ENCODE peak calls at places on chromosome 10, in eight cellular contexts. D is foreskin keratinocyte, H is GM13976, F is fibroblast of mammary gland, S is chondrocyte, V is hepatocyte, P is A549, G is lower lobe of right lung. Y is an unnamed sample.

GRCh38 chr10:54203426-54203825 is 597.6 kb downstream of the PCDH15 start:
- DNase-seq in D (peak), H (no peak), G (no peak), F (no peak), S (no peak), P (no peak), V (no peak), Y (no peak)

GRCh38 chr10:32298066-32298812 is 48.7 kb downstream of the EPC1 start:
- DNase-seq in F (peak), G (no peak), D (peak), H (no peak), V (no peak), P (peak), S (no peak), Y (peak)

GRCh38 chr10:104498345-104498955 is 142.6 kb upstream of the SORCS3 start:
- DNase-seq in D (no peak), F (no peak), S (no peak), H (no peak), G (no peak), P (no peak), V (no peak), Y (no peak)

GRCh38 chr10:31697271-31698168 is 231.1 kb downstream of the ARHGAP12 start:
- DNase-seq in F (peak), H (no peak), D (no peak), S (no peak), V (peak), G (peak), P (no peak), Y (peak)

GRCh38 chr10:22321156-22321711 is 335 bp downstream of the BMI1 start:
- DNase-seq in F (peak), D (peak), G (peak), S (no peak), H (peak), P (peak), V (peak), Y (peak)

GRCh38 chr10:121088524-121088923 is 237.4 kb downstream of the WDR11 start:
- DNase-seq in F (no peak), S (no peak), P (peak), V (peak), D (no peak), H (no peak), G (no peak), Y (peak)

GRCh38 chr10:15763001-15763400 is 43.3 kb upstream of the ITGA8 start:
- DNase-seq in F (no peak), G (no peak), D (no peak), S (no peak), P (no peak), H (no peak), V (no peak), Y (no peak)

GRCh38 chr10:21315321-21316220 is 209.9 kb downstream of the SKIDA1 start:
- DNase-seq in P (peak), G (peak), H (no peak), D (peak), S (no peak), V (peak), F (peak), Y (peak)

GRCh38 chr10:50538473-50539398 is 85.0 kb downstream of the SGMS1 start:
- DNase-seq in D (no peak), P (no peak), S (no peak), V (no peak), G (no peak), H (no peak), F (no peak), Y (no peak)

GRCh38 chr10:59346321-59346720 is 16.0 kb downstream of the FAM13C start:
- DNase-seq in D (no peak), F (no peak), S (no peak), P (no peak), G (no peak), H (no peak), V (peak), Y (no peak)

GRCh38 chr10:98020784-98021183 is 9.6 kb downstream of the CRTAC1 start:
- DNase-seq in F (no peak), G (no peak), P (no peak), H (no peak), D (no peak), S (no peak), V (no peak), Y (no peak)

GRCh38 chr10:106740-107139 is 28.5 kb upstream of the ZMYND11 start:
- DNase-seq in S (no peak), F (no peak), H (no peak), D (no peak), V (no peak), G (no peak), P (no peak), Y (no peak)

GRCh38 chr10:7410800-7411670 is at the start of gene SFMBT2:
- DNase-seq in G (peak), F (peak), H (peak), D (no peak), V (peak), S (no peak), P (peak), Y (peak)

GRCh38 chr10:73647211-73647874 is 6.1 kb upstream of the MYOZ1 start:
- DNase-seq in H (peak), P (no peak), D (no peak), F (peak), S (no peak), G (peak), V (peak), Y (peak)

GRCh38 chr10:97531401-97531985 is 32.8 kb downstream of the UBTD1 start:
- DNase-seq in V (no peak), H (no peak), F (peak), D (no peak), S (peak), P (no peak), G (no peak), Y (peak)

GRCh38 chr10:34791947-34792346 is 23.1 kb downstream of the PARD3 start:
- DNase-seq in G (no peak), S (no peak), P (no peak), V (no peak), D (no peak), H (no peak), F (no peak), Y (no peak)

DNA sequence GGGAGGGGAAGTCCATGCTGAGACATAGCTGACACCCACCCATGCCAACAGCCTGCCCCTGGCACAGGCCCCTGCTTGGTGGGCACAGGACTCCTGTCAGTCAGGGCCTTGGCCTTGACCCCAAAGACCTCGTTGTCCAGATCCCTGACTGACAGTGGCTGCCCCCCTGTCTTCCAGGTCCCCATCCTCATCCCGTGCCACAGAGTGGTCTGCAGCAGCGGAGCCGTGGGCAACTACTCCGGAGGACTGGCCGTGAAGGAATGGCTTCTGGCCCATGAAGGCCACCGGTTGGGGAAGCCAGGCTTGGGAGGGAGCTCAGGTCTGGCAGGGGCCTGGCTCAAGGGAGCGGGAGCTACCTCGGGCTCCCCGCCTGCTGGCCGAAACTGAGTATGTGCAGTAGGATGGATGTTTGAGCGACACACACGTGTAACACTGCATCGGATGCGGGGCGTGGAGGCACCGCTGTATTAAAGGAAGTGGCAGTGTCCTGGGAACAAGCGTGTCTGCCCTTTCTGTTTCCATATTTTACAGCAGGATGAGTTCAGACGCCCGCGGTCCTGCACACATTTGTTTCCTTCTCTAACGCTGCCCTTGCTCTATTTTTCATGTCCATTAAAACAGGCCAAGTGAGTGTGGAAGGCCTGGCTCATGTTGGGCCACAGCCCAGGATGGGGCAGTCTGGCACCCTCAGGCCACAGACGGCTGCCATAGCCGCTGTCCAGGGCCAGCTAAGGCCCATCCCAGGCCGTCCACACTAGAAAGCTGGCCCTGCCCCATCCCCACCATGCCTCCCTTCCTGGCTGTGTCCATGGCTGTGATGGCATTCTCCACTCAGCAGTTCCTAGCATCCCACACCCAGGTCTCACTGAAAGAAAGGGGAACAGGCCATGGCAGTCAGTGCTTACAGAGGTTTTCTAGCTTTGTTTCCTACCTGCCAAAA is 197.2 kb downstream of the EBF3 start:
- DNase-seq in G (peak), F (no peak), H (no peak), V (no peak), P (no peak), D (no peak), S (peak), Y (no peak)
- TF ChIP-seq CTCF in G (no peak), F (no peak), H (no peak), V (no peak), P (no peak), D (no peak), S (no peak), Y (no peak)

GRCh38 chr10:11113156-11113555 is 95.5 kb downstream of the CELF2 start:
- DNase-seq in S (no peak), H (peak), F (no peak), G (no peak), P (no peak), D (no peak), V (no peak), Y (no peak)
- TF ChIP-seq CTCF in S (peak), H (peak), F (peak), G (peak), P (peak), D (peak), V (no peak), Y (no peak)

GRCh38 chr10:4017336-4017735 is 232.3 kb upstream of the KLF6 start:
- DNase-seq in P (no peak), G (no peak), F (no peak), V (no peak), S (no peak), D (no peak), H (no peak), Y (no peak)
- TF ChIP-seq CTCF in P (no peak), G (no peak), F (no peak), V (no peak), S (no peak), D (no peak), H (no peak), Y (no peak)

DNA sequence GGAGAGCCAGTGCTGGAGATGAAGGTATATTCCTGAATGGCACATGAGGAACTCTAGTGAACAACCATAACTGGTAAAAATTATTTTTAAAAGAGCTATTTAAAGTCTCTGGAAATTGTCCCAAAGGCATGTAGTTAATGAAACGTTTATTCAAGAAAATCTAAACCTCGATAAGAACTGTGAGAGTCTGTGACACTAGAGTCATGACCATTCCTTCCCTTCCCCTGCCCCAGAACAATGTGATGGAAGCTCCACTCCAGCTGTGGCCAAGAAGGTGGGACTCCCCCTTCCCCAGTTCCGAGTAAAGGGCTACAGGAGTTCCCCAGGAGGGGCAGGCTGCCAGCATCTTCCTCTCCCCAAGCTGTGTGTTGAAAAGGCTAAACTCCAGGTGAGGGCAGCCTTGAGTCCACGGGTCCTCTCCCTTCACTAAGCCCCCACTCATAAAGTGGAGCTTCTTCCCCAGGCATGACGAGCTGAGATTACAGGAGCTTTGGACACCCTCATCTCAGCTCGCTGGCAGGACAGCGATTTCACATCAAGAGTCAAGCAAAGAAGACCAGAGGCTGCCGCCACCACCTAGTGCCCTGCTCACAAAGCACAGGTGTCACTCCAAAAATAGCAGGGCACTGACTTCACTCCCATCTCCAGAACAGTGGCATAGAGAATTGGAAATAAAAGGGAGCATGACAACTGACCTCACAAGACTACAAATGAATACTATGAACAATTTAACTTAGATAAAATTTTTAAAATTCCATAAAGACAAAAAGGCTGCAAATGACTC is 68.5 kb downstream of the NHLRC2 start:
- DNase-seq in H (no peak), G (no peak), V (no peak), D (no peak), P (no peak), F (no peak), S (no peak), Y (no peak)
- TF ChIP-seq CTCF in H (no peak), G (no peak), V (no peak), D (no peak), P (no peak), F (no peak), S (no peak), Y (no peak)

GRCh38 chr10:86710987-86711236 is 42.6 kb downstream of the LDB3 start:
- DNase-seq in G (no peak), S (no peak), H (no peak), D (no peak), P (no peak), F (no peak), V (no peak), Y (no peak)
- TF ChIP-seq CTCF in G (peak), S (no peak), H (no peak), D (no peak), P (no peak), F (no peak), V (no peak), Y (peak)

GRCh38 chr10:109328001-109328400 is 595.3 kb downstream of the XPNPEP1 start:
- DNase-seq in F (no peak), V (no peak), P (no peak), H (no peak), S (no peak), G (no peak), D (no peak), Y (no peak)
- TF ChIP-seq CTCF in F (no peak), V (no peak), P (no peak), H (no peak), S (no peak), G (no peak), D (no peak), Y (no peak)

GRCh38 chr10:119691726-119692125 is 34.1 kb upstream of the INPP5F start:
- DNase-seq in F (no peak), P (no peak), H (no peak), D (no peak), V (no peak), S (no peak), G (no peak), Y (no peak)

GRCh38 chr10:119687192-119688032 is 36.2 kb downstream of the BAG3 start:
- DNase-seq in G (no peak), H (no peak), S (no peak), D (peak), V (peak), F (no peak), P (no peak), Y (peak)

GRCh38 chr10:119688033-119688508 is 36.9 kb downstream of the BAG3 start:
- DNase-seq in H (peak), P (no peak), G (no peak), V (peak), S (no peak), D (no peak), F (no peak), Y (no peak)

GRCh38 chr10:119686465-119687191 is 35.4 kb downstream of the BAG3 start:
- DNase-seq in G (peak), S (no peak), P (peak), H (peak), V (peak), D (peak), F (peak), Y (peak)

DNA sequence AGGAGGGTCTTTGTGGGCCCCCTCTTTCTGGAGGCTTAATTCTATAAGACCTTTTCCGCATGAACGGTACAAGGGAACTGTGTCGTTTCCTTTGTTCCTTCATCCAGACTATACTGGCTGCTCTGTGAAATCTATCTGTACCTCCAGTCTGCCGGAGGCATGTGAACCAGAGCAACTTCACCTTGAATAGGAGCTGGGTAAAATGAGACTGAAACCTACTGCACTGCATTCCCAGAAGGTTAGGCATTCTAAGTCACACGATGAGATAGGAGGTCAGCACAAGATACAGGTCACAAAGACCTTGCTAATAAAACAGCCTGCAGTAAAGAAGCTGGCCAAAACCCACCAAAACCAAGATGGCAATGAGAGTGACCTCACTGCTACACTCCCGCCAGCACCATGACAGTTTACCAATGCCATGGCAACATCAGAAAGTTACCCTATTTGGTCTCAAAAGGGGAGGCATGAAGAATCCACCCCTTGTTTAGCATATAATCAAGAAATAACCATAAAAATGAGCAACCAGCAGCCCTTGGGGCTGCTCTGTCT is 36.8 kb upstream of the INPP5F start:
- DNase-seq in D (no peak), P (no peak), G (no peak), F (no peak), V (no peak), S (no peak), H (no peak), Y (no peak)
- TF ChIP-seq CTCF in D (no peak), P (no peak), G (no peak), F (no peak), V (no peak), S (no peak), H (no peak), Y (no peak)

DNA sequence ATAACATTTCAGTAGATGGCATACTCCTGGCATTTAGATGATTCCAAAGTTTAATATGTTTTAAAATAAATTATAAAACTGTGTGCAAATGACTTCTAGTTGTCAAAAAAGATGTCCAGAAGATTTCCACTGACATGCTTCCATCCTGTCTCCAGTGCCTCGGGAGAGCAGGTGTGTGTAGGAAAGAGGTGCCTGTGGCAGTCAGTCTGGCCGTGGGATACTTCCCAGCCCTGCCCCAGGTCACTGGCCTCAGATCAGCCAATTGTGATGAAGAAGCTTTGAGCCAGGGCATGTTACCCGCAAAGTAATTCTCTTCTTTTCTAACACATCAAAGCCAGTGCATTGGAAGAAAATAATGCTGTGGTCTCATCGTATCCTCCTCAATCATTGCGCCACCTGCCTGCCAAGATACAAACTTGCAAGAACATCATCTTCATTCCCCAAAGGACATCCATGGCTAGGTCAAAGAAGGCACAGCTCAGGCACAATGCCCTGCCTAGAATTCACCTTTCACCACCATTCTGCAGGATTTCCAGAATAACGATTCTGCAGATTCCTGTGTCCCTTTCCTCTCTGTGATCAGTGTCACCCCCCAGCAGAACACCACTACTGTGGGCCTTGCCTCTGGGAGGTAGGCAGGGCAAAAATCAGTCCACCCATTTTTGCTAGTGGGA is 6.3 kb upstream of the KCNMA1 start:
- DNase-seq in S (no peak), H (peak), V (peak), D (no peak), F (peak), G (peak), P (peak), Y (peak)
- TF ChIP-seq CTCF in S (peak), H (peak), V (peak), D (peak), F (peak), G (peak), P (peak), Y (peak)

GRCh38 chr10:90289037-90289436 is 568.8 kb downstream of the HTR7 start:
- DNase-seq in V (no peak), S (no peak), D (no peak), H (peak), G (no peak), P (no peak), F (peak), Y (peak)

GRCh38 chr10:90286941-90287340 is 570.9 kb downstream of the HTR7 start:
- DNase-seq in D (no peak), H (no peak), S (no peak), F (no peak), P (no peak), G (no peak), V (no peak), Y (no peak)

GRCh38 chr10:90293629-90294028 is 564.2 kb downstream of the HTR7 start:
- DNase-seq in D (no peak), S (no peak), V (no peak), F (no peak), H (no peak), G (no peak), P (no peak), Y (no peak)

GRCh38 chr10:90286406-90286805 is 571.4 kb downstream of the HTR7 start:
- DNase-seq in D (no peak), H (no peak), P (no peak), F (no peak), V (no peak), S (no peak), G (no peak), Y (no peak)

GRCh38 chr10:90288403-90288933 is 569.4 kb downstream of the HTR7 start:
- DNase-seq in S (no peak), V (no peak), H (no peak), F (peak), D (no peak), P (no peak), G (no peak), Y (peak)
- TF ChIP-seq CTCF in S (peak), V (peak), H (no peak), F (peak), D (peak), P (no peak), G (no peak), Y (peak)

GRCh38 chr10:131943021-131943814 is 38.5 kb downstream of the BNIP3 start:
- DNase-seq in V (no peak), G (no peak), P (peak), D (no peak), F (peak), H (no peak), S (peak), Y (no peak)
- TF ChIP-seq CTCF in V (peak), G (peak), P (peak), D (peak), F (peak), H (no peak), S (peak), Y (peak)